ENCODE peak calls at places on chromosomes 16 and 17, in six cellular contexts. H is omental fat pad, Z is astrocyte of the cerebellum, E is lung, R is psoas muscle, P is endothelial cell. N is an unnamed sample.

GRCh38 chr17:40986920-40987319 is 2.8 kb upstream of the KRT40 start:
- DNase-seq in H (no peak), Z (no peak), E (no peak), R (no peak), P (no peak), N (no peak)

GRCh38 chr16:86630471-86630870 is 52.1 kb downstream of the FOXL1 start:
- DNase-seq in H (no peak), Z (no peak), E (no peak), R (peak; percentile 41), P (no peak), N (no peak)

GRCh38 chr16:64969221-64969620 is 152.6 kb downstream of the CDH11 start:
- DNase-seq in H (no peak), Z (no peak), E (no peak), R (no peak), P (no peak), N (peak; percentile 57)

GRCh38 chr17:7258731-7259554 is 3.3 kb downstream of the CLDN7 start:
- DNase-seq in H (no peak), Z (no peak), E (peak; percentile 80), R (no peak), P (no peak), N (peak; percentile 45)

GRCh38 chr17:56819431-56820145 is 14.1 kb downstream of the C17orf67 start:
- DNase-seq in H (peak; percentile 51), Z (peak; percentile 26), E (peak; percentile 78), R (peak; percentile 27), P (peak; percentile 83), N (peak; percentile 80)

GRCh38 chr16:19238386-19238785 is 47.1 kb upstream of the CLEC19A start:
- DNase-seq in H (no peak), Z (no peak), E (no peak), R (no peak), P (no peak), N (no peak)

GRCh38 chr16:86665319-86665675 is 86.9 kb downstream of the FOXL1 start:
- DNase-seq in H (no peak), Z (no peak), E (no peak), R (no peak), P (no peak), N (peak; percentile 84)

GRCh38 chr16:50414152-50414551 is 45.4 kb upstream of the BRD7 start:
- DNase-seq in H (no peak), Z (no peak), E (no peak), R (no peak), P (no peak), N (no peak)

GRCh38 chr17:69945698-69946185 is 129.3 kb upstream of the KCNJ16 start:
- DNase-seq in H (no peak), Z (no peak), E (no peak), R (no peak), P (no peak), N (peak; percentile 25)

GRCh38 chr16:14401839-14402115 is 228.3 kb downstream of the PARN start:
- DNase-seq in H (no peak), Z (peak; percentile 20), E (no peak), R (peak; percentile 58), P (no peak), N (peak; percentile 65)

GRCh38 chr17:9292563-9292941 is 271.2 kb downstream of the NTN1 start:
- DNase-seq in H (no peak), Z (no peak), E (no peak), R (no peak), P (no peak), N (peak; percentile 31)

GRCh38 chr17:41588126-41588810 is 1.6 kb upstream of the KRT14 start:
- DNase-seq in H (no peak), Z (no peak), E (no peak), R (no peak), P (no peak), N (peak; percentile 64)

GRCh38 chr16:79653337-79654000 is 52.9 kb upstream of the MAF start:
- DNase-seq in H (no peak), Z (no peak), E (peak; percentile 43), R (peak; percentile 35), P (no peak), N (no peak)

GRCh38 chr17:63772801-63773271 is 561 bp downstream of the CCDC47 start:
- DNase-seq in H (no peak), Z (peak; percentile 9), E (no peak), R (no peak), P (no peak), N (peak; percentile 28)

GRCh38 chr16:53052519-53053501 is at the start of gene CHD9NB:
- DNase-seq in H (no peak), Z (no peak), E (peak; percentile 49), R (no peak), P (no peak), N (peak; percentile 95)

GRCh38 chr16:60074378-60074777 is 1340.3 kb upstream of the GOT2 start:
- DNase-seq in H (no peak), Z (no peak), E (no peak), R (no peak), P (no peak), N (no peak)

GRCh38 chr16:23131841-23132576 is 17.2 kb downstream of the USP31 start:
- DNase-seq in H (no peak), Z (no peak), E (no peak), R (no peak), P (no peak), N (no peak)

GRCh38 chr17:81842725-81843504 is 8.1 kb upstream of the PPP1R27 start:
- DNase-seq in H (no peak), Z (no peak), E (no peak), R (peak; percentile 75), P (no peak), N (peak; percentile 31)

GRCh38 chr17:27609606-27610303 is 21.2 kb upstream of the LGALS9 start:
- DNase-seq in H (no peak), Z (peak; percentile 32), E (no peak), R (no peak), P (peak; percentile 30), N (peak; percentile 46)

GRCh38 chr16:6204941-6205340 is 1107.3 kb upstream of the EEF2KMT start:
- DNase-seq in H (no peak), Z (no peak), E (no peak), R (no peak), P (no peak), N (no peak)

GRCh38 chr16:89383095-89384003 is 107.0 kb downstream of the ANKRD11 start:
- DNase-seq in H (no peak), Z (no peak), E (peak; percentile 62), R (no peak), P (peak; percentile 37), N (peak; percentile 35)
- TF ChIP-seq CTCF in H (no peak), Z (peak; percentile 17), E (no peak), R (no peak), P (no peak), N (peak; percentile 5)

GRCh38 chr17:15048381-15048780 is 216.7 kb downstream of the PMP22 start:
- DNase-seq in H (no peak), Z (no peak), E (no peak), R (no peak), P (no peak), N (no peak)
- TF ChIP-seq CTCF in H (no peak), Z (no peak), E (no peak), R (no peak), P (no peak), N (no peak)

DNA sequence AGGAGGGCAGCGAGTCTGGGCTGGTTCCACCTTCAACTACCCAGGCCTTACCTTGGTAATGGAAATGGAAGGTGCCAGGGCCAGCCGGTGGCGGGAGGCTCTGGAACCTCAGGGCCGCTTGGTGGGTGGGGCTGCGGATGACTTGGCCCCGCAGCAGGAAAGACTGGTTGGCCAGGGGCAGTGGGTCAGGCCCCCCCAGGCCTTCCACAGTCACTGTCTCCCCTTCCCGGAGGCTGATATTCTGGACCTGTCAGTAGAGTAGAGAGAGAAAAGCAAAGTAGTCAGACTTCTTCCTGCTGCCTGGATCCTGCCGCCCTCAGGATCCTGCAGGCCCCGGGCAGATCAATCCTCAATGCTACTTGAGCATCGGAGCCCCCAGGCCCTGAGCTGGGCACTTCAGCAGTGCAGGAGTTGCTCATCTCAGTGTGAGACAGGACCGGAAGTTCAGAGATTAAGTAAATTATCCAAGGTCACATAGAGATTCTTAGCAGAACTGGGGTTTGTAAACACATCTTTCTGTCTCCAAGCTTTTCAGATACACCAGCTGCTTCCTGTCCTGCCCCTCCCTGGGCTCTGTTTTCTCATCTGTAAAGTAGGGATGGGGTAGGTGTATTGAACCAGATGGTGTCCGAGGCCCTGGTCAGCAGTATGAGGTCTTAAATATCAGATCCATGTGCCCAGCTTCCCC is 18.5 kb upstream of the PHF12 start:
- DNase-seq in H (no peak), Z (no peak), E (no peak), R (no peak), P (no peak), N (no peak)
- TF ChIP-seq CTCF in H (no peak), Z (no peak), E (no peak), R (no peak), P (no peak), N (no peak)

GRCh38 chr17:44205962-44206824 is 6.5 kb upstream of the ATXN7L3 start:
- DNase-seq in H (no peak), Z (no peak), E (no peak), R (no peak), P (peak; percentile 33), N (no peak)
- TF ChIP-seq CTCF in H (no peak), Z (peak; percentile 34), E (no peak), R (no peak), P (no peak), N (peak; percentile 24)

N was measured in fibroblast of the aortic adventitia.